ENCODE peak calls at places on chromosomes 4 and X, in four cellular contexts. R is K562, H is GM12878, D is HepG2. M is an unnamed sample.

GRCh38 chr4:140091305-140091704 is 62.7 kb downstream of the MAML3 start:
- DNase-seq in R (no peak), H (no peak), D (no peak), M (no peak)

GRCh38 chr4:109631709-109632108 is 71.5 kb downstream of the CASP6 start:
- DNase-seq in R (no peak), H (no peak), D (no peak), M (peak; percentile 19)

GRCh38 chr4:173213296-173213695 is 44.7 kb downstream of the GALNT7 start:
- DNase-seq in R (no peak), H (no peak), D (no peak), M (no peak)

GRCh38 chrX:21932277-21932996 is 8.1 kb upstream of the SMS start:
- DNase-seq in R (no peak), H (no peak), D (peak; percentile 21), M (no peak)

GRCh38 chr4:78776729-78777555 is 792 bp downstream of the BMP2K start:
- DNase-seq in R (peak; percentile 49), H (no peak), D (peak; percentile 52), M (peak; percentile 41)

GRCh38 chr4:81215219-81215892 is at the start of gene PRKG2:
- DNase-seq in R (no peak), H (no peak), D (no peak), M (peak; percentile 35)

GRCh38 chr4:1578968-1579833 is 104.9 kb downstream of the FAM53A start:
- DNase-seq in R (peak; percentile 81), H (no peak), D (no peak), M (peak; percentile 73)

GRCh38 chr4:68346461-68346860 is 3.4 kb downstream of the YTHDC1 start:
- DNase-seq in R (no peak), H (no peak), D (peak; percentile 49), M (no peak)

GRCh38 chr4:76801621-76802545 is 96.1 kb downstream of the SOWAHB start:
- DNase-seq in R (no peak), H (no peak), D (no peak), M (no peak)

GRCh38 chr4:15378055-15378454 is 49.8 kb upstream of the C1QTNF7 start:
- DNase-seq in R (no peak), H (no peak), D (no peak), M (no peak)

DNA sequence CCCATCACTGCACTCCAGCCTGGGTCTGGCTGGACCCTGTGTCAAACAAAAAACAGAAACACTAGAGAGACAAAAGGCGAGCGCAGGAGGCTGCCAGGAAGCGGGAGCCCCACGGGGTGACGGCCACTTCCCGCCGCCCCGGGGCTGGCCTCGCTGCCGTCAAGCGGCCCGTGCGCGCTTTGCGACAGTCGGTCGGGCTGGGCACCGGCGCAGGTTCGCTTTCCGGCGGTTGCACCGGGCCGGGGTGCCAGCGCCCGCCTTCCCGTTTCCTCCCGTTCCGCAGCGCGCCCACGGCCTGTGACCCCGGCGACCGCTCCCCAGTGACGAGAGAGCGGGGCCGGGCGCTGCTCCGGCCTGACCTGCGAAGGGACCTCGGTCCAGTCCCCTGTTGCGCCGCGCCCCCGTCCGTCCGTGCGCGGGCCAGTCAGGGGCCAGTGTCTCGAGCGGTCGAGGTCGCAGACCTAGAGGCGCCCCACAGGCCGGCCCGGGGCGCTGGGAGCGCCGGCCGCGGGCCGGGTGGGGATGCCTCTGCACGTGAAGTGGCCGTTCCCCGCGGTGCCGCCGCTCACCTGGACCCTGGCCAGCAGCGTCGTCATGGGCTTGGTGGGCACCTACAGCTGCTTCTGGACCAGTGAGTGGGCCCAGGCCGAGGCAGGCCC is at the start of gene TAFAZZIN:
- DNase-seq in R (peak; percentile 79), H (no peak), D (peak; percentile 21), M (peak; percentile 88)
- TF ChIP-seq TARDBP in R (no peak), H (no peak), D (no peak), M (no peak)

GRCh38 chrX:136712631-136713030 is 64.7 kb downstream of the CD40LG start:
- DNase-seq in R (no peak), H (no peak), D (no peak), M (no peak)

GRCh38 chrX:136714626-136715599 is 65.8 kb downstream of the ARHGEF6 start:
- DNase-seq in R (no peak), H (no peak), D (no peak), M (no peak)

GRCh38 chrX:136708348-136708747 is 60.4 kb downstream of the CD40LG start:
- DNase-seq in R (peak; percentile 8), H (no peak), D (no peak), M (no peak)

GRCh38 chrX:136710324-136710951 is 62.5 kb downstream of the CD40LG start:
- DNase-seq in R (no peak), H (no peak), D (no peak), M (no peak)

GRCh38 chrX:136711147-136711546 is 63.2 kb downstream of the CD40LG start:
- DNase-seq in R (no peak), H (no peak), D (no peak), M (no peak)
- TF ChIP-seq FOXK2 in R (no peak), H (no peak), D (no peak), M (no peak)

GRCh38 chr4:54036184-54036583 is 28.2 kb downstream of the CHIC2 start:
- DNase-seq in R (no peak), H (no peak), D (no peak), M (no peak)
- TF ChIP-seq TARDBP in R (no peak), H (no peak), D (no peak), M (no peak)

DNA sequence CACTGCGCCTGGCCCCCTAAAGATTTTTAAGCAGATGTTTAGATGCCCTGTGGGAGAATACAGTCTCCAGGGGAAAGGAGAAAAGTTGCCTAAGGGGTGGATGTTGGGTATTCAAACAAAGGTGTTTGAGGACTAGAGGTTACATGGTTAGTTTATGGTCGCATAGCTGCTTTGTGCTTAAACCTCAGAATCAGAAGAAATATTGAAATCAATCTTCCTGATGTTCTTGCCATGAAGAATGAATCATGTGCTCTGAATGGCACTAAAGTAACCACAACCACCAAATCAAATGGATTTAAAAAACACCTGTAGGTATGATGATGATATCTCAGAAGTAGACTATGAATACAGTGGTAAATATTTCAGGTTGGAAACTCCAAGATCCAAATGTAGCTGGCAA is 42.7 kb upstream of the TEX13A start:
- DNase-seq in R (no peak), H (no peak), D (no peak), M (no peak)
- TF ChIP-seq FOXK2 in R (no peak), H (no peak), D (no peak), M (no peak)

GRCh38 chrX:69218407-69218806 is 53.2 kb upstream of the PJA1 start:
- DNase-seq in R (no peak), H (no peak), D (no peak), M (no peak)

GRCh38 chrX:69222103-69223090 is 57.1 kb upstream of the PJA1 start:
- DNase-seq in R (peak; percentile 71), H (no peak), D (peak; percentile 31), M (peak; percentile 81)

GRCh38 chrX:69216911-69217310 is 51.7 kb upstream of the PJA1 start:
- DNase-seq in R (no peak), H (no peak), D (no peak), M (no peak)

GRCh38 chrX:69216446-69216845 is 51.2 kb upstream of the PJA1 start:
- DNase-seq in R (no peak), H (no peak), D (no peak), M (no peak)

GRCh38 chrX:69221239-69222102 is 56.2 kb upstream of the PJA1 start:
- DNase-seq in R (no peak), H (no peak), D (no peak), M (no peak)
- TF ChIP-seq TARDBP in R (no peak), H (no peak), D (no peak), M (no peak)

GRCh38 chr4:114251020-114251419 is 271.6 kb upstream of the ARSJ start:
- DNase-seq in R (no peak), H (no peak), D (no peak), M (no peak)

GRCh38 chr4:114250439-114250891 is 271.0 kb upstream of the ARSJ start:
- DNase-seq in R (no peak), H (no peak), D (no peak), M (no peak)

GRCh38 chr4:114252499-114252898 is 273.1 kb upstream of the ARSJ start:
- DNase-seq in R (no peak), H (no peak), D (no peak), M (no peak)

DNA sequence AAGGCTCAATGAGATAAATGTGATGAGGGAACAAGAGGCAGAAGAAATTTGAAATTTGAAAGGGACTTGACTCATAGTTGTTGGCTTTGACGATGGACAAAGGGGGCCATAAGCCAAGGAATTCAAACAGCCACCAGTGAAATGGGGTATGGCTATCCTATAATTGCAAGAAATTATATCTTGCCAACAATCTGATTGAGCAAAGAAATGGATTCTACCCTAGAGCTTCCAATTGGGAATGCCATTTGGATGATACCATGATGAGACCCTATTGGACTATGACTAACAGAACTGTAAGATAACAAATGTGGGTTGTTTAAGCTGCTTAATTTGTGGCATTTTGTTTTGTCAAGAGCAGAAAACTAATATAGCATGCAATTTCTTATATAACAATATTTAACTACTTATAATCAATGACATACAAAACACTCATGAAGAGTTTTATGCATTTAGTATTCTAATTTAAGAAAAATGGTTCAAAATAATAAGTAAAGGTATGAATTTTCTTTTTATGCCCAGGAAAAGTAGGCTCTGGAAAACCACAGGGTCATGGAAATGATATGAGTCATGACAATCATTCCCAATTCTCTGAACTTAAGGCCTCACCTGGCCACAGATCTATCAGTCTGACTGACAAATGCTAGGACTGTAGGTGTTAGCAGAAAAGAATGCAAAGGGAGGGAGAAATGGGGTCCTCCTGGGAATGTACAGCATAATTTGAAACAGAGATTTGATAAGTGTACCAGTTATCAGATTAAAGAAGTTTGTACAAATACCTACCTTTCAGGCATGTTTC is 270.3 kb upstream of the ARSJ start:
- DNase-seq in R (no peak), H (no peak), D (no peak), M (no peak)
- TF ChIP-seq FOXK2 in R (no peak), H (no peak), D (no peak), M (no peak)

GRCh38 chr4:98094118-98094517 is 49.2 kb downstream of the STPG2 start:
- DNase-seq in R (no peak), H (no peak), D (no peak), M (no peak)

GRCh38 chr4:98092833-98093439 is 50.3 kb downstream of the STPG2 start:
- DNase-seq in R (no peak), H (no peak), D (peak; percentile 9), M (no peak)
- TF ChIP-seq TARDBP in R (no peak), H (no peak), D (no peak), M (no peak)

DNA sequence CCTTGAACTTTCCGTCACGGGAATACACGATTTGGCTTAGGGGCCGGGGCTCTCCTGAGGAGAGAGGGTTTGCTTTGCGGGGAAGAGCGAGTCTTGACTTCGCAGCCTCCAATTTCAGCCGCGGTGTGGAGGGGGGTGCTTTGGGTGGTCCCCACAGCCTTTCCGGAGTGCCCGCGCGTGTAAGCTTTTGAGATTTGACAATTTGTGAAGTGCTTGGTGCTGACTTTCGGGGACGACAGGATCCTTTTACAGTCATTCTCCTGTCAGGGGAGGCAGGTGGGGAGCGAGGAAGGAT is 361 bp downstream of the SCML1 start:
- DNase-seq in R (no peak), H (no peak), D (no peak), M (no peak)
- TF ChIP-seq FOXK2 in R (no peak), H (no peak), D (no peak), M (no peak)